ENCODE peak calls at places on chromosomes 13 and 19, in seven cellular contexts. One of them, this sample, is unnamed. For H3K27me3, the result is how much of the 10 kb centered on the place peaks cover.

GRCh38 chr13:98274921-98275487 is 97.9 kb upstream of the RNF113B start:
- DNase-seq in AG04450: peak
- DNase-seq in HAP-1: no peak
- DNase-seq in CD4-positive, alpha-beta memory T cell: no peak
- DNase-seq in heart left ventricle: no peak
- DNase-seq in right cardiac atrium: no peak
- DNase-seq in PC-9: no peak
- DNase-seq in this sample: no peak

GRCh38 chr19:52748336-52748950 is 13.6 kb upstream of the ZNF611 start:
- DNase-seq in AG04450: no peak
- DNase-seq in HAP-1: peak
- DNase-seq in CD4-positive, alpha-beta memory T cell: peak
- DNase-seq in heart left ventricle: no peak
- DNase-seq in right cardiac atrium: no peak
- DNase-seq in PC-9: no peak
- DNase-seq in this sample: no peak

GRCh38 chr19:34556500-34556899 is 74.9 kb downstream of the WTIP start:
- DNase-seq in AG04450: no peak
- DNase-seq in HAP-1: peak
- DNase-seq in CD4-positive, alpha-beta memory T cell: no peak
- DNase-seq in heart left ventricle: no peak
- DNase-seq in right cardiac atrium: peak
- DNase-seq in PC-9: no peak
- DNase-seq in this sample: no peak

GRCh38 chr19:19468424-19469050 is 46.8 kb downstream of the TSSK6 start:
- DNase-seq in AG04450: no peak
- DNase-seq in HAP-1: no peak
- DNase-seq in CD4-positive, alpha-beta memory T cell: peak
- DNase-seq in heart left ventricle: no peak
- DNase-seq in right cardiac atrium: no peak
- DNase-seq in PC-9: no peak
- DNase-seq in this sample: no peak

GRCh38 chr13:92510416-92510815 is 716.2 kb upstream of the GPC6 start:
- DNase-seq in AG04450: peak
- DNase-seq in HAP-1: no peak
- DNase-seq in CD4-positive, alpha-beta memory T cell: no peak
- DNase-seq in heart left ventricle: no peak
- DNase-seq in right cardiac atrium: no peak
- DNase-seq in PC-9: no peak
- DNase-seq in this sample: peak

GRCh38 chr13:45335397-45336024 is 5.5 kb downstream of the TPT1 start:
- DNase-seq in AG04450: no peak
- DNase-seq in HAP-1: no peak
- DNase-seq in CD4-positive, alpha-beta memory T cell: no peak
- DNase-seq in heart left ventricle: no peak
- DNase-seq in right cardiac atrium: no peak
- DNase-seq in PC-9: no peak
- DNase-seq in this sample: no peak

GRCh38 chr19:50909240-50910070 is 1.7 kb downstream of the KLK4 start:
- DNase-seq in AG04450: no peak
- DNase-seq in HAP-1: peak
- DNase-seq in CD4-positive, alpha-beta memory T cell: no peak
- DNase-seq in heart left ventricle: no peak
- DNase-seq in right cardiac atrium: peak
- DNase-seq in PC-9: peak
- DNase-seq in this sample: no peak

GRCh38 chr19:49152218-49152550 is 3.0 kb downstream of the HRC start:
- DNase-seq in AG04450: no peak
- DNase-seq in HAP-1: no peak
- DNase-seq in CD4-positive, alpha-beta memory T cell: no peak
- DNase-seq in heart left ventricle: no peak
- DNase-seq in right cardiac atrium: no peak
- DNase-seq in PC-9: no peak
- DNase-seq in this sample: no peak

GRCh38 chr13:111382877-111383276 is 62.4 kb downstream of the TEX29 start:
- DNase-seq in AG04450: no peak
- DNase-seq in HAP-1: peak
- DNase-seq in CD4-positive, alpha-beta memory T cell: no peak
- DNase-seq in heart left ventricle: no peak
- DNase-seq in right cardiac atrium: no peak
- DNase-seq in PC-9: peak
- DNase-seq in this sample: no peak

GRCh38 chr19:37165635-37166034 is 6.9 kb downstream of the ZNF585A start:
- DNase-seq in AG04450: no peak
- DNase-seq in HAP-1: no peak
- DNase-seq in CD4-positive, alpha-beta memory T cell: no peak
- DNase-seq in heart left ventricle: no peak
- DNase-seq in right cardiac atrium: no peak
- DNase-seq in PC-9: no peak
- DNase-seq in this sample: no peak

GRCh38 chr13:42548731-42549554 is 25.0 kb upstream of the TNFSF11 start:
- DNase-seq in AG04450: no peak
- DNase-seq in HAP-1: no peak
- DNase-seq in CD4-positive, alpha-beta memory T cell: no peak
- DNase-seq in heart left ventricle: no peak
- DNase-seq in right cardiac atrium: no peak
- DNase-seq in PC-9: no peak
- DNase-seq in this sample: no peak

GRCh38 chr19:28560786-28561185 is 652.2 kb downstream of the UQCRFS1 start:
- DNase-seq in AG04450: no peak
- DNase-seq in HAP-1: no peak
- DNase-seq in CD4-positive, alpha-beta memory T cell: no peak
- DNase-seq in heart left ventricle: no peak
- DNase-seq in right cardiac atrium: no peak
- DNase-seq in PC-9: no peak
- DNase-seq in this sample: no peak

GRCh38 chr13:53131361-53131760 is 102.7 kb downstream of the OLFM4 start:
- DNase-seq in AG04450: no peak
- DNase-seq in HAP-1: no peak
- DNase-seq in CD4-positive, alpha-beta memory T cell: no peak
- DNase-seq in heart left ventricle: no peak
- DNase-seq in right cardiac atrium: no peak
- DNase-seq in PC-9: no peak
- DNase-seq in this sample: no peak

GRCh38 chr19:18776736-18777135 is 14.4 kb downstream of the COMP start:
- DNase-seq in AG04450: no peak
- DNase-seq in HAP-1: no peak
- DNase-seq in CD4-positive, alpha-beta memory T cell: no peak
- DNase-seq in heart left ventricle: no peak
- DNase-seq in right cardiac atrium: peak
- DNase-seq in PC-9: no peak
- DNase-seq in this sample: no peak

GRCh38 chr19:16801599-16801998 is 27.6 kb upstream of the SIN3B start:
- DNase-seq in AG04450: no peak
- DNase-seq in HAP-1: no peak
- DNase-seq in CD4-positive, alpha-beta memory T cell: no peak
- DNase-seq in heart left ventricle: no peak
- DNase-seq in right cardiac atrium: no peak
- DNase-seq in PC-9: peak
- DNase-seq in this sample: peak

GRCh38 chr13:72504026-72504925 is 223.2 kb downstream of the MZT1 start:
- DNase-seq in AG04450: no peak
- DNase-seq in HAP-1: no peak
- DNase-seq in CD4-positive, alpha-beta memory T cell: no peak
- DNase-seq in heart left ventricle: no peak
- DNase-seq in right cardiac atrium: no peak
- DNase-seq in PC-9: no peak
- DNase-seq in this sample: no peak

GRCh38 chr13:72505376-72505775 is 222.1 kb downstream of the MZT1 start:
- DNase-seq in AG04450: no peak
- DNase-seq in HAP-1: no peak
- DNase-seq in CD4-positive, alpha-beta memory T cell: no peak
- DNase-seq in heart left ventricle: no peak
- DNase-seq in right cardiac atrium: no peak
- DNase-seq in PC-9: no peak
- DNase-seq in this sample: no peak

GRCh38 chr13:72506706-72507105 is 220.7 kb downstream of the MZT1 start:
- DNase-seq in AG04450: no peak
- DNase-seq in HAP-1: no peak
- DNase-seq in CD4-positive, alpha-beta memory T cell: no peak
- DNase-seq in heart left ventricle: no peak
- DNase-seq in right cardiac atrium: no peak
- DNase-seq in PC-9: no peak
- DNase-seq in this sample: no peak

GRCh38 chr13:72507394-72508199 is 219.8 kb downstream of the MZT1 start:
- DNase-seq in AG04450: no peak
- DNase-seq in HAP-1: no peak
- DNase-seq in CD4-positive, alpha-beta memory T cell: no peak
- DNase-seq in heart left ventricle: no peak
- DNase-seq in right cardiac atrium: no peak
- DNase-seq in PC-9: no peak
- DNase-seq in this sample: no peak

DNA sequence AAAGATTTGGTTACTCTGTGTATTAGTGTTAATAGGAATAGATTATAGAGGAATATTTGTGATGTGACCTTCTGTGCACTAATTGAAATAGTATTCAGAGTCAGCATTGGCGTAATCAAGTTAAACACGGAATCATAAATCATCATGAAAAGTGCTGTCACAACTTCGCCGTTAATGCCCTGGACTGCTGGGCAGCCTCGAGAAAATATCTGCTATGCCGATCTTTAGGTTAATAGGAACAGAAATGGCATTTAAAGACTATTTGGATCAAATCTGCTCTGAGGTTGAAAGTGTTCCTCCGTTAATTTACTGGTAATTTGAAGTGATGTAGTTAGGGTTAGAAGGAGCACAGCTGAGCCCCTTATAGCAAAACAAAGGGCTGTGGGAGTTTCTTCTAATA is 219.0 kb downstream of the MZT1 start:
- DNase-seq in AG04450: no peak
- DNase-seq in HAP-1: no peak
- DNase-seq in CD4-positive, alpha-beta memory T cell: no peak
- DNase-seq in heart left ventricle: no peak
- DNase-seq in right cardiac atrium: no peak
- DNase-seq in PC-9: no peak
- DNase-seq in this sample: no peak
- H3K27me3 ChIP-seq in AG04450: under half
- H3K27me3 ChIP-seq in HAP-1: under half
- H3K27me3 ChIP-seq in CD4-positive, alpha-beta memory T cell: under half
- H3K27me3 ChIP-seq in heart left ventricle: under half
- H3K27me3 ChIP-seq in right cardiac atrium: under half
- H3K27me3 ChIP-seq in PC-9: under half
- H3K27me3 ChIP-seq in this sample: under half

GRCh38 chr13:112905990-112906641 is 62.9 kb upstream of the MCF2L start:
- DNase-seq in AG04450: no peak
- DNase-seq in HAP-1: peak
- DNase-seq in CD4-positive, alpha-beta memory T cell: no peak
- DNase-seq in heart left ventricle: no peak
- DNase-seq in right cardiac atrium: no peak
- DNase-seq in PC-9: no peak
- DNase-seq in this sample: no peak

GRCh38 chr13:112903606-112904195 is 65.3 kb upstream of the MCF2L start:
- DNase-seq in AG04450: no peak
- DNase-seq in HAP-1: no peak
- DNase-seq in CD4-positive, alpha-beta memory T cell: no peak
- DNase-seq in heart left ventricle: no peak
- DNase-seq in right cardiac atrium: no peak
- DNase-seq in PC-9: no peak
- DNase-seq in this sample: no peak

GRCh38 chr13:112904436-112904960 is 64.5 kb upstream of the MCF2L start:
- DNase-seq in AG04450: no peak
- DNase-seq in HAP-1: no peak
- DNase-seq in CD4-positive, alpha-beta memory T cell: no peak
- DNase-seq in heart left ventricle: no peak
- DNase-seq in right cardiac atrium: peak
- DNase-seq in PC-9: no peak
- DNase-seq in this sample: no peak

GRCh38 chr13:112905619-112905989 is 63.4 kb upstream of the MCF2L start:
- DNase-seq in AG04450: no peak
- DNase-seq in HAP-1: no peak
- DNase-seq in CD4-positive, alpha-beta memory T cell: no peak
- DNase-seq in heart left ventricle: no peak
- DNase-seq in right cardiac atrium: no peak
- DNase-seq in PC-9: no peak
- DNase-seq in this sample: no peak

DNA sequence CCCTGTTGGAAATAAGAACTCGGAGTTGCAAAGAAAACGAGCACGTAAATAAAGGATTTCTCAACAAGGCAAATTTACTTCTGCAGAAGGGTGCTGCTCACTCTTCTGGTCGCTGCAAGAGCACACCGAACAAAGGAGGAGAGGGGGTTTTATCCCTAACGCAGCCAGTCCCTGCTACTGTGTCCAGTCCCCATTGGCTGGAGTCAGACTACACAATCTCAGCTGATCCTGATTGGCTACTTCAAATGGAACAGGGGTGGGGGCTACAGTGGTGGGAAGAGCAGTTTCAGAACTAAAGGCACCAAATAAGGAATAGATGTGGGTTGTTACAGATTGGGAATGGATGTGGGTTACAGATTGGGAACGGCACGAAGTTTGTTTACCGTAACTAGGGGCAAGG is 63.9 kb upstream of the MCF2L start:
- DNase-seq in AG04450: no peak
- DNase-seq in HAP-1: no peak
- DNase-seq in CD4-positive, alpha-beta memory T cell: no peak
- DNase-seq in heart left ventricle: no peak
- DNase-seq in right cardiac atrium: no peak
- DNase-seq in PC-9: no peak
- DNase-seq in this sample: no peak
- H3K27me3 ChIP-seq in AG04450: under half
- H3K27me3 ChIP-seq in HAP-1: under half
- H3K27me3 ChIP-seq in CD4-positive, alpha-beta memory T cell: under half
- H3K27me3 ChIP-seq in heart left ventricle: under half
- H3K27me3 ChIP-seq in right cardiac atrium: under half
- H3K27me3 ChIP-seq in PC-9: half or more
- H3K27me3 ChIP-seq in this sample: under half

GRCh38 chr13:20156711-20157110 is 4.1 kb downstream of the GJA3 start:
- DNase-seq in AG04450: no peak
- DNase-seq in HAP-1: no peak
- DNase-seq in CD4-positive, alpha-beta memory T cell: no peak
- DNase-seq in heart left ventricle: no peak
- DNase-seq in right cardiac atrium: no peak
- DNase-seq in PC-9: no peak
- DNase-seq in this sample: no peak

GRCh38 chr13:20161275-20161950 is 561 bp upstream of the GJA3 start:
- DNase-seq in AG04450: no peak
- DNase-seq in HAP-1: peak
- DNase-seq in CD4-positive, alpha-beta memory T cell: peak
- DNase-seq in heart left ventricle: peak
- DNase-seq in right cardiac atrium: peak
- DNase-seq in PC-9: no peak
- DNase-seq in this sample: no peak

GRCh38 chr13:20160346-20161274 is at the start of gene GJA3:
- DNase-seq in AG04450: no peak
- DNase-seq in HAP-1: peak
- DNase-seq in CD4-positive, alpha-beta memory T cell: peak
- DNase-seq in heart left ventricle: peak
- DNase-seq in right cardiac atrium: peak
- DNase-seq in PC-9: no peak
- DNase-seq in this sample: no peak

GRCh38 chr13:20159646-20160345 is 1.1 kb downstream of the GJA3 start:
- DNase-seq in AG04450: no peak
- DNase-seq in HAP-1: peak
- DNase-seq in CD4-positive, alpha-beta memory T cell: peak
- DNase-seq in heart left ventricle: no peak
- DNase-seq in right cardiac atrium: no peak
- DNase-seq in PC-9: no peak
- DNase-seq in this sample: no peak

GRCh38 chr13:20157387-20157786 is 3.5 kb downstream of the GJA3 start:
- DNase-seq in AG04450: no peak
- DNase-seq in HAP-1: no peak
- DNase-seq in CD4-positive, alpha-beta memory T cell: no peak
- DNase-seq in heart left ventricle: no peak
- DNase-seq in right cardiac atrium: no peak
- DNase-seq in PC-9: no peak
- DNase-seq in this sample: no peak
- H3K27me3 ChIP-seq in AG04450: under half
- H3K27me3 ChIP-seq in HAP-1: under half
- H3K27me3 ChIP-seq in CD4-positive, alpha-beta memory T cell: under half
- H3K27me3 ChIP-seq in heart left ventricle: half or more
- H3K27me3 ChIP-seq in right cardiac atrium: under half
- H3K27me3 ChIP-seq in PC-9: under half
- H3K27me3 ChIP-seq in this sample: under half

GRCh38 chr13:27981006-27981708 is 7.3 kb downstream of the URAD start:
- DNase-seq in AG04450: no peak
- DNase-seq in HAP-1: no peak
- DNase-seq in CD4-positive, alpha-beta memory T cell: no peak
- DNase-seq in heart left ventricle: no peak
- DNase-seq in right cardiac atrium: no peak
- DNase-seq in PC-9: no peak
- DNase-seq in this sample: no peak
- H3K27me3 ChIP-seq in AG04450: half or more
- H3K27me3 ChIP-seq in HAP-1: under half
- H3K27me3 ChIP-seq in CD4-positive, alpha-beta memory T cell: under half
- H3K27me3 ChIP-seq in heart left ventricle: half or more
- H3K27me3 ChIP-seq in right cardiac atrium: under half
- H3K27me3 ChIP-seq in PC-9: under half
- H3K27me3 ChIP-seq in this sample: half or more